ENCODE peak calls at places on chromosomes 13 and 19, in eight cellular contexts. A is endothelial cell of umbilical vein, L is GM23338, N is GM12878, E is HCT116, O is HepG2, M is K562, I is H1. Y is an unnamed sample.

GRCh38 chr19:14337510-14337909 is 43.7 kb upstream of the ADGRE5 start:
- DNase-seq in A (peak; percentile 35), L (peak; percentile 92), N (no peak), E (peak; percentile 79), O (no peak), M (peak; percentile 81), I (peak; percentile 86), Y (peak; percentile 57)

GRCh38 chr13:46032341-46032740 is 20.2 kb downstream of the ZC3H13 start:
- DNase-seq in A (no peak), L (no peak), N (no peak), E (no peak), O (no peak), M (no peak), I (no peak), Y (no peak)

GRCh38 chr19:4115050-4115817 is 8.7 kb downstream of the MAP2K2 start:
- DNase-seq in A (no peak), L (no peak), N (peak; percentile 67), E (no peak), O (no peak), M (no peak), I (no peak), Y (no peak)

GRCh38 chr13:101708115-101708514 is 255.6 kb downstream of the ITGBL1 start:
- DNase-seq in A (no peak), L (peak; percentile 21), N (no peak), E (no peak), O (no peak), M (no peak), I (no peak), Y (no peak)

GRCh38 chr19:47176627-47177090 is 46.0 kb downstream of the SAE1 start:
- DNase-seq in A (peak; percentile 100), L (no peak), N (no peak), E (no peak), O (no peak), M (no peak), I (no peak), Y (no peak)

GRCh38 chr19:46294475-46294874 is 2.4 kb upstream of the HIF3A start:
- DNase-seq in A (no peak), L (no peak), N (no peak), E (no peak), O (no peak), M (no peak), I (no peak), Y (no peak)

GRCh38 chr13:98782654-98783053 is 30.2 kb upstream of the SLC15A1 start:
- DNase-seq in A (no peak), L (no peak), N (no peak), E (no peak), O (no peak), M (no peak), I (no peak), Y (no peak)

GRCh38 chr19:33416307-33417215 is 43.1 kb downstream of the CEBPG start:
- DNase-seq in A (peak; percentile 62), L (peak; percentile 90), N (no peak), E (peak; percentile 52), O (peak; percentile 44), M (peak; percentile 81), I (peak; percentile 91), Y (peak; percentile 3)

GRCh38 chr13:24218977-24219376 is 58.5 kb downstream of the SPATA13 start:
- DNase-seq in A (no peak), L (no peak), N (no peak), E (no peak), O (no peak), M (no peak), I (no peak), Y (no peak)

GRCh38 chr19:41698746-41699230 is 9.6 kb upstream of the CEACAM5 start:
- DNase-seq in A (no peak), L (no peak), N (peak; percentile 13), E (no peak), O (no peak), M (no peak), I (no peak), Y (peak; percentile 26)

GRCh38 chr13:101346942-101347728 is 69.2 kb downstream of the NALCN start:
- DNase-seq in A (no peak), L (no peak), N (no peak), E (no peak), O (no peak), M (no peak), I (no peak), Y (no peak)

GRCh38 chr13:39105110-39105509 is 66.9 kb downstream of the NHLRC3 start:
- DNase-seq in A (peak; percentile 18), L (no peak), N (no peak), E (no peak), O (no peak), M (no peak), I (no peak), Y (no peak)

GRCh38 chr19:46537136-46538097 is 41.8 kb upstream of the PNMA8B start:
- DNase-seq in A (peak; percentile 41), L (peak; percentile 79), N (no peak), E (no peak), O (no peak), M (peak; percentile 67), I (peak; percentile 93), Y (no peak)

GRCh38 chr19:35549174-35549788 is 3.9 kb downstream of the TMEM147 start:
- DNase-seq in A (peak; percentile 48), L (peak; percentile 98), N (no peak), E (peak; percentile 34), O (peak; percentile 76), M (peak; percentile 84), I (peak; percentile 75), Y (peak; percentile 8)
- TF ChIP-seq POLR2AphosphoS5 in A (no peak), L (no peak), N (no peak), E (no peak), O (no peak), M (no peak), I (no peak), Y (no peak)

DNA sequence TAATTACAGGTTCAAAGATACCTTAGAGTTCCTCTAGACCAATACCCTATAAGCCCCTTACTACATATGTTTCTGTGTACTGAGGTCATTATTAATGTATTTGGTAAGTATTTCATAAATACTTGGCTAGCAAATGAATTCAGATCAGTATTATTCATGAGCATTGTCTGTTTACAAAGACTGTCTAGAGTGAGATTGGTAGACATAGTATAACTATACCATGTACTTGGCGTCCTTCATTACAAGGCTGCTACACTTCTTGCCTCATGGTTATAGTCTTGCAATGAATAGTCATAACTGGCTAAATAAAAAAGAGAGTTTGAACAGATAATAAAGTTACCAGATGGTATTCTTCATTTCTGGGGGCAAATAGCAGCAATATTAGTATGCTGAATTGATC is 12.1 kb downstream of the SETDB2 start:
- DNase-seq in A (no peak), L (no peak), N (no peak), E (no peak), O (no peak), M (no peak), I (no peak), Y (no peak)
- TF ChIP-seq EZH2 in A (no peak), L (no peak), N (no peak), E (no peak), O (no peak), M (no peak), I (no peak), Y (no peak)

DNA sequence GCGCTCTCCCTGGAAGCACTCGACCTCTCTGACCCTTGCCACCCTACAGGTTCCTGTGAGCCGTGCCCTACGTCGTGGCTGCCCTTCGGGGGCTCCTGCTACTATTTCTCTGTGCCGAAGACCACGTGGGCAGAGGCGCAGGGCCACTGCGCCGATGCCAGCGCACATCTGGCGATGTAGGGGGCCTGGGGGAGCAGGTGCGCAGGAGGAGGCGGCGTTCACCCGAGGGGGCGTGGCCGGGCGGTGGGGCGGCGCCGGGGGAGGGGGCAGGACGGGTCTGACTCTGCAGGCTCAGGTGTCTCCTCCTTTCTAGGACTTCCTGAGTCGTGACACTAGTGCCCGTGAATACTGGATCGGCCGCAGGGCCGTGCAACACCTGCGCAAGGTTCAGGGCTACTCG is 26.4 kb downstream of the CLEC4M start:
- DNase-seq in A (no peak), L (peak; percentile 79), N (no peak), E (no peak), O (no peak), M (no peak), I (peak; percentile 89), Y (no peak)
- H3K4me3 ChIP-seq in A (no peak overlapping the region), L (peak overlapping the region; percentile 75), N (no peak overlapping the region), E (no peak overlapping the region), O (no peak overlapping the region), M (no peak overlapping the region), I (peak overlapping the region; percentile 23), Y (no peak overlapping the region)

DNA sequence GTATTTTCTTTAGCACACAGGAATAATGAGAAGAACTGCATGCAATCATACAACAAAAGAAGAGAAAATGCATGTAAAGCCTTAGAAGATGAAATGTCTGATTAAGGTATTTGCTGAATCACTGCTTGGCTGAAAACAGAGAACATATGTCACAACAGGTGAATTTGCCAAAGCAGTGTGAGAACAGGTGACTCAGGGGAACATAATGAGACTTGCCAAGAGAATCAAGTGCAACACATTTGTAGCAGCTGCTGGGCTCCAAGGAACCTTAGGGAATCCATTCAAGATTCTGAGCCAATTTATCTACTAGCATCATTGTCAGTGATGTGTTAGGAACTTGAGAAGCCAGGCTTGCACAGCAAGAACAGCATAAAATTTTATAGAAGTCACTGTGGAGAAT is 273.1 kb downstream of the PCDH20 start:
- DNase-seq in A (no peak), L (no peak), N (no peak), E (no peak), O (no peak), M (no peak), I (no peak), Y (no peak)
- TF ChIP-seq POLR2AphosphoS5 in A (no peak), L (no peak), N (no peak), E (no peak), O (no peak), M (no peak), I (no peak), Y (no peak)

GRCh38 chr19:10143700-10144099 is 24.0 kb upstream of the EIF3G start:
- DNase-seq in A (no peak), L (no peak), N (no peak), E (no peak), O (no peak), M (no peak), I (no peak), Y (no peak)
- TF ChIP-seq EZH2 in A (no peak), L (no peak), N (no peak), E (no peak), O (no peak), M (no peak), I (no peak), Y (no peak)

DNA sequence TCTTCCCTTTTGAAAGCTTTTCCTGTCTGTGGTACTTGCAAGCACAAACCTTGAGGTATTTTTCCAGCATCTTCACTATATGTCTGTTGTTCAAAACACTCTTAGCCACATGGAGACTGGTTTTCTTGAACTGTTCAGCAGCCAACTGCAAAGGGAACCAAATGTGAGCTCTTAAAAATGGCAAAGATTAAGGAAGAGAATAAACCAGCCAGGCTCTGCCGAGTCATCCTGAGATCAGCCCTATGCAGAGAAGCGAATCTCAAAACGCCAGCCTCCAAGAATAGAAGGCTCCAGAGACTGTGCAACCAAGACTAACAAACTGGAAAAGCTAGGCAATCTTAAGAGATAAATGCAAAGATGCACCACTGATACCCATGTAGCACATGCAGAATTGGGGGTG is 20.7 kb downstream of the AKAP8 start:
- DNase-seq in A (no peak), L (no peak), N (no peak), E (no peak), O (no peak), M (no peak), I (no peak), Y (no peak)
- H3K4me3 ChIP-seq in A (no peak overlapping the region), L (no peak overlapping the region), N (no peak overlapping the region), E (no peak overlapping the region), O (no peak overlapping the region), M (no peak overlapping the region), I (no peak overlapping the region), Y (no peak overlapping the region)

Y was measured in SK-N-MC.